ENCODE peak calls at places on chromosomes 7 and 10, in five cellular contexts. Z is PC-9, I is mesenchymal stem cell, C is A549, H is SK-N-SH. W is an unnamed sample.

GRCh38 chr7:116671681-116672595 is at the start of gene MET:
- DNase-seq in I (peak; percentile 60), Z (peak; percentile 82), H (peak; percentile 73), C (peak; percentile 94), W (peak; percentile 82)

GRCh38 chr10:132449051-132449825 is 52.2 kb downstream of the PWWP2B start:
- DNase-seq in Z (no peak), I (peak; percentile 36), H (peak; percentile 62), C (peak; percentile 65), W (no peak)

GRCh38 chr10:126080879-126081331 is 184.5 kb downstream of the FANK1 start:
- DNase-seq in I (peak; percentile 83), Z (no peak), H (no peak), C (no peak), W (no peak)

GRCh38 chr7:83410989-83411591 is 237.8 kb downstream of the SEMA3E start:
- DNase-seq in Z (peak; percentile 40), C (peak; percentile 63), I (peak; percentile 58), H (peak; percentile 38), W (peak; percentile 78)

GRCh38 chr7:28140964-28141363 is 39.6 kb downstream of the JAZF1 start:
- DNase-seq in I (no peak), Z (no peak), H (no peak), C (no peak), W (no peak)

GRCh38 chr10:132510174-132510611 is 27.4 kb upstream of the INPP5A start:
- DNase-seq in H (peak; percentile 17), C (no peak), Z (no peak), I (no peak), W (no peak)

GRCh38 chr7:17183630-17184328 is 114.7 kb upstream of the AHR start:
- DNase-seq in H (no peak), Z (no peak), C (no peak), I (peak; percentile 55), W (no peak)

GRCh38 chr10:29757551-29758297 is 123.0 kb upstream of the SVIL start:
- DNase-seq in H (no peak), C (peak; percentile 19), Z (peak; percentile 90), I (peak; percentile 55), W (no peak)

GRCh38 chr10:73095479-73096021 is 1.1 kb downstream of the P4HA1 start:
- DNase-seq in I (peak; percentile 91), Z (peak; percentile 44), C (peak; percentile 58), H (peak; percentile 39), W (peak; percentile 77)

GRCh38 chr10:21687197-21687993 is 153.4 kb downstream of the MLLT10 start:
- DNase-seq in I (peak; percentile 25), H (no peak), Z (no peak), C (no peak), W (no peak)

GRCh38 chr7:27526991-27527722 is 135.5 kb downstream of the HIBADH start:
- DNase-seq in Z (no peak), I (no peak), H (no peak), C (no peak), W (no peak)

GRCh38 chr10:7546365-7546967 is 120.3 kb downstream of the ITIH5 start:
- DNase-seq in C (no peak), H (peak; percentile 40), Z (no peak), I (no peak), W (no peak)

GRCh38 chr7:117269895-117270294 is 53.0 kb downstream of the WNT2 start:
- DNase-seq in H (no peak), I (peak; percentile 83), C (peak; percentile 32), Z (no peak), W (no peak)

GRCh38 chr10:44258019-44258418 is 126.9 kb downstream of the CXCL12 start:
- DNase-seq in C (no peak), H (no peak), Z (peak; percentile 11), I (no peak), W (no peak)

DNA sequence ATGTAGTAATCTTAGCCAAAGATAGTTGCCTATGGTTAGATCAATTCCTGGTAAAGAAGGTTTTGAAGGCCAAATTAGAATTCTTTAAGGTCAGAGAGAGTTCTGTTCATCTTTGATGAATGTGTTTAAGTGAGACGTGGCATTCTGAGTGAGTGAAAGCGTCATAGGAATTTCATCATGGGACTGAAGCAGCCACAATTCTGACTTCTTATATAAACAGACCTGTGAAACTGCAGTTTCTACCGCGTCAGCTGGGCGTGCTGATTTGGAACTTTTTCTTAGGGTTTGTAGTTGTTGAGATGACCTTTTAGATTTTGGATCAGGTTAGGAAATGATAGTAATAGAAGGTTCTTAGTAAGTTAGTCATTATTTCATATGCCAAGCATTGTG is 103.8 kb downstream of the CNNM2 start:
- DNase-seq in Z (no peak), I (peak; percentile 91), H (no peak), C (peak; percentile 80), W (no peak)
- H3K4me2 ChIP-seq in Z (no peak overlapping the region), I (no peak overlapping the region), H (no peak overlapping the region), C (peak overlapping the region; percentile 46), W (no peak overlapping the region)

GRCh38 chr10:34187201-34187600 is 627.9 kb downstream of the PARD3 start:
- DNase-seq in C (no peak), Z (no peak), H (no peak), I (peak; percentile 23), W (no peak)

GRCh38 chr10:34183397-34183796 is 631.7 kb downstream of the PARD3 start:
- DNase-seq in Z (no peak), H (no peak), C (no peak), I (no peak), W (peak; percentile 69)

GRCh38 chr10:34186013-34186412 is 629.1 kb downstream of the PARD3 start:
- DNase-seq in Z (no peak), H (no peak), I (no peak), C (no peak), W (peak; percentile 30)

GRCh38 chr10:34186740-34187139 is 628.4 kb downstream of the PARD3 start:
- DNase-seq in Z (no peak), H (no peak), I (no peak), C (no peak), W (peak; percentile 76)

DNA sequence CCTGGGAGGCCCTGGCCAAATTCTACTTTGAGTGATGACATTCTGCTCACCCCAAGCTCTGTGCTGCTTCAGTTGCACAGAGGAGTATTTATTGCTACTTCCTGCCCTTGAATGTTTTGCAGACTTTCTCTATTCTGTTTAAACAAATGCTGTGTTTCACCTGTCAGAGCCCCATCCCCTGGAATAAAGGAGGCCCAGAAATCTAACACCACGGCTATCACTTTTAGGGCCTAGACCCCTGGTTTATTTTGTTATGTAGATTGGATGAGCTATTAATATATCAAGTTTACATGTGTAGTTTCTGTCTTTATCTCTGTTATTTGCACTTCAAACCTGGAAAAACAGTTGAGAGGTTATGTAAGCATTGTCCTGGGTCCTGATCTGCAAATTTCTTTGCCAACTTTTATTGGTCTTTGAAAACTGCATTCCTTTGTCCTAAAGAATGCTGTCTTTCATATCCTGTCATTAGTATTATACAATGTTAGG is 630.2 kb downstream of the PARD3 start:
- DNase-seq in I (no peak), C (no peak), Z (peak; percentile 46), H (no peak), W (no peak)
- H3K4me3 ChIP-seq in I (no peak overlapping the region), C (no peak overlapping the region), Z (no peak overlapping the region), H (no peak overlapping the region), W (peak overlapping the region; percentile 9)

GRCh38 chr7:77284633-77285032 is 85.0 kb upstream of the FGL2 start:
- DNase-seq in Z (no peak), H (peak; percentile 43), C (no peak), I (no peak), W (no peak)

GRCh38 chr7:77293046-77293445 is 93.4 kb upstream of the FGL2 start:
- DNase-seq in Z (no peak), C (no peak), H (no peak), I (no peak), W (no peak)

GRCh38 chr7:77288676-77289320 is 89.2 kb upstream of the FGL2 start:
- DNase-seq in C (no peak), H (no peak), Z (no peak), I (peak; percentile 19), W (no peak)

GRCh38 chr7:77290425-77290824 is 90.8 kb upstream of the FGL2 start:
- DNase-seq in Z (no peak), H (no peak), C (no peak), I (no peak), W (no peak)

GRCh38 chr7:77289387-77289786 is 89.8 kb upstream of the FGL2 start:
- DNase-seq in H (no peak), Z (no peak), C (no peak), I (no peak), W (no peak)
- H3K4me2 ChIP-seq in H (no peak overlapping the region), Z (no peak overlapping the region), C (no peak overlapping the region), I (no peak overlapping the region), W (no peak overlapping the region)

GRCh38 chr10:68560916-68561691 is 967 bp downstream of the TET1 start:
- DNase-seq in H (peak; percentile 89), I (peak; percentile 67), Z (no peak), C (no peak), W (peak; percentile 69)

GRCh38 chr10:68564712-68565111 is 4.6 kb downstream of the TET1 start:
- DNase-seq in Z (no peak), I (no peak), H (no peak), C (no peak), W (no peak)

GRCh38 chr10:68561804-68562649 is 1.9 kb downstream of the TET1 start:
- DNase-seq in Z (no peak), H (peak; percentile 61), C (no peak), I (peak; percentile 66), W (peak; percentile 65)

GRCh38 chr10:68560201-68560915 is at the start of gene TET1:
- DNase-seq in Z (no peak), H (peak; percentile 91), C (peak; percentile 61), I (peak; percentile 78), W (peak; percentile 96)

GRCh38 chr10:68562666-68563522 is 2.8 kb downstream of the TET1 start:
- DNase-seq in Z (no peak), C (no peak), H (peak; percentile 49), I (peak; percentile 68), W (peak; percentile 87)
- H3K4me3 ChIP-seq in Z (no peak overlapping the region), C (no peak overlapping the region), H (peak overlapping the region; percentile 84), I (no peak overlapping the region), W (peak overlapping the region; percentile 97)

GRCh38 chr7:18550574-18550973 is 55.0 kb downstream of the HDAC9 start:
- DNase-seq in C (no peak), I (no peak), Z (no peak), H (no peak), W (peak; percentile 37)

GRCh38 chr7:18552943-18553584 is 57.5 kb downstream of the HDAC9 start:
- DNase-seq in H (peak; percentile 41), I (no peak), C (peak; percentile 69), Z (no peak), W (no peak)

GRCh38 chr7:18555120-18555519 is 59.6 kb downstream of the HDAC9 start:
- DNase-seq in Z (no peak), H (no peak), C (no peak), I (no peak), W (no peak)

GRCh38 chr7:18553585-18554055 is 58.1 kb downstream of the HDAC9 start:
- DNase-seq in I (no peak), C (no peak), H (peak; percentile 47), Z (no peak), W (no peak)

GRCh38 chr7:18552311-18552916 is 56.9 kb downstream of the HDAC9 start:
- DNase-seq in H (no peak), Z (no peak), C (no peak), I (no peak), W (no peak)
- H3K4me2 ChIP-seq in H (peak overlapping the region; percentile 48), Z (no peak overlapping the region), C (peak overlapping the region; percentile 49), I (no peak overlapping the region), W (no peak overlapping the region)